ENCODE peak calls at places on chromosomes 7 and 10, in four cellular contexts. J, A, H and D are unnamed samples.

GRCh38 chr10:23171232-23171876 is 20.8 kb upstream of the PTF1A start:
- DNase-seq in J (no peak), A (peak; percentile 36), H (no peak), D (no peak)

GRCh38 chr7:5215313-5215712 is 25.3 kb downstream of the WIPI2 start:
- DNase-seq in J (no peak), A (no peak), H (no peak), D (no peak)

GRCh38 chr7:147916573-147916972 is 674.0 kb upstream of the C7orf33 start:
- DNase-seq in J (no peak), A (no peak), H (no peak), D (no peak)

GRCh38 chr7:129501760-129502707 is at the start of gene SMKR1:
- DNase-seq in J (peak; percentile 88), A (peak; percentile 81), H (peak; percentile 82), D (peak; percentile 88)

GRCh38 chr10:80473096-80473657 is 19.1 kb downstream of the TSPAN14 start:
- DNase-seq in J (no peak), A (no peak), H (no peak), D (no peak)

GRCh38 chr7:27606270-27607209 is 56.1 kb downstream of the HIBADH start:
- DNase-seq in J (no peak), A (no peak), H (no peak), D (no peak)

GRCh38 chr7:128247640-128248194 is 6.6 kb downstream of the LEP start:
- DNase-seq in J (no peak), A (peak; percentile 68), H (no peak), D (no peak)

GRCh38 chr7:105131033-105131656 is 117.1 kb downstream of the KMT2E start:
- DNase-seq in J (no peak), A (peak; percentile 87), H (no peak), D (no peak)

GRCh38 chr10:60778978-60779668 is 845 bp downstream of the CDK1 start:
- DNase-seq in J (no peak), A (no peak), H (no peak), D (no peak)

GRCh38 chr7:116686812-116687419 is 14.9 kb downstream of the MET start:
- DNase-seq in J (no peak), A (no peak), H (no peak), D (no peak)

GRCh38 chr10:97731346-97732051 is 5.4 kb upstream of the ZFYVE27 start:
- DNase-seq in J (peak; percentile 79), A (peak; percentile 73), H (peak; percentile 71), D (peak; percentile 74)

GRCh38 chr7:17130281-17131059 is 168.0 kb upstream of the AHR start:
- DNase-seq in J (no peak), A (no peak), H (no peak), D (no peak)

GRCh38 chr7:1666251-1666778 is 3.8 kb upstream of the ELFN1 start:
- DNase-seq in J (no peak), A (no peak), H (peak; percentile 53), D (no peak)

GRCh38 chr7:16204953-16205352 is 216.4 kb downstream of the CRPPA start:
- DNase-seq in J (no peak), A (no peak), H (no peak), D (no peak)

GRCh38 chr10:43254199-43254730 is 12.6 kb downstream of the RASGEF1A start:
- DNase-seq in J (no peak), A (no peak), H (no peak), D (peak; percentile 23)

GRCh38 chr10:6321880-6322279 is 119.1 kb downstream of the PFKFB3 start:
- DNase-seq in J (no peak), A (no peak), H (no peak), D (no peak)

GRCh38 chr7:48052748-48053147 is 17.4 kb downstream of the C7orf57 start:
- DNase-seq in J (no peak), A (no peak), H (no peak), D (no peak)

GRCh38 chr10:74936577-74937445 is 110.4 kb downstream of the KAT6B start:
- DNase-seq in J (no peak), A (no peak), H (no peak), D (no peak)

GRCh38 chr10:96299383-96299782 is 4.9 kb upstream of the DNTT start:
- DNase-seq in J (no peak), A (no peak), H (no peak), D (peak; percentile 28)

GRCh38 chr10:47167591-47167990 is 132.4 kb upstream of the GDF10 start:
- DNase-seq in J (no peak), A (no peak), H (no peak), D (no peak)
- H3K4me1 ChIP-seq in J (peaks cover 11% of the 10 kb centered on the region), A (no peaks in the 10 kb centered on the region), H (peaks cover 25% of the 10 kb centered on the region), D (peaks cover 30% of the 10 kb centered on the region)

GRCh38 chr10:62803993-62804383 is 532 bp upstream of the ADO start:
- DNase-seq in J (no peak), A (no peak), H (no peak), D (no peak)
- TF ChIP-seq CTCF in J (no peak), A (no peak), H (no peak), D (no peak)

GRCh38 chr10:10703390-10703789 is 314.3 kb upstream of the CELF2 start:
- DNase-seq in J (no peak), A (no peak), H (no peak), D (no peak)

GRCh38 chr10:10699427-10699826 is 318.2 kb upstream of the CELF2 start:
- DNase-seq in J (no peak), A (no peak), H (no peak), D (no peak)
- TF ChIP-seq EP300 in J (no peak), A (no peak), H (no peak), D (no peak)

DNA sequence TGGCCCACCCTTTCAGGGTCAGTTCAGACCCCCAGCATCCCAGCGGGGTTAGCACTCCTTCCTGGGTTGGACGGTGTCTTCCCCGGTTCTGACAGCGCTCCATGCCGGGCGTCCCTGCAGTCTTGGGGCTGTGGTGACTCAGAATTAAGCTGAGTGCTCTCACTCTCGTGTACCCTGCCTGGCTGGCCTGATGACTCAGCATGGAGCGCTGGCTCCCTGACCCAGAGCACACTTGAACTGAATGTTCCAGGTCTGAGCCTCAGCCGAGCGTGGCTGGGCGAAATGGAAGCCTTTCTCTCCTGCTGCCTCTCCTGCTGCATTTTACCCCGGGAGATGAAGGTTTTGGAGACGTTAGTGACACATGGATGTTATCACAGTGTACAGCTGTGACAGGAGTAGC is 7.1 kb downstream of the BAG3 start:
- DNase-seq in J (peak; percentile 70), A (peak; percentile 86), H (peak; percentile 87), D (peak; percentile 85)
- H3K4me1 ChIP-seq in J (peaks cover 82% of the 10 kb centered on the region), A (peaks cover 38% of the 10 kb centered on the region), H (peaks cover 78% of the 10 kb centered on the region), D (peaks cover 73% of the 10 kb centered on the region)

GRCh38 chr10:86163522-86164215 is 202.9 kb downstream of the GRID1 start:
- DNase-seq in J (peak; percentile 20), A (no peak), H (peak; percentile 30), D (no peak)
- TF ChIP-seq CTCF in J (no peak), A (no peak), H (no peak), D (no peak)

DNA sequence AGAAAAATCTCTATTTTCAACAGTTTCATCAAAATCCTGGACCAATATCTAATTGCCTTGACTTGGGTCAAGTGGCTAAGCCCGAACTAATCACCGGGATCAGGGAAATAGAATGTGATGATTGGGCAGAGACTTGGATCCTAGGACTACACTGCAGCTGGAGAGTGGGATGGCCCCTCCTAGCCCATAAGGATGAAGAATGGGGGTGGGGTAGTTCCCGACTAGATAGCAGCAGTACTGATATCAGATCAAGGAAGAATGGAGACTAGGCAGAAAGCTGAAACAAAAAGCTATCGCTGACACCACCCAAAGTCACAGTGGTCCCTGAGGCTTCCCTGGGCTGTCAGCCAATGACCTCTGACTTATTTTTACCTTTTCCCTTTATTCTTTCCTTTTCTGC is 160.4 kb upstream of the PHYHIPL start:
- DNase-seq in J (no peak), A (no peak), H (no peak), D (no peak)
- TF ChIP-seq EP300 in J (no peak), A (no peak), H (no peak), D (no peak)

DNA sequence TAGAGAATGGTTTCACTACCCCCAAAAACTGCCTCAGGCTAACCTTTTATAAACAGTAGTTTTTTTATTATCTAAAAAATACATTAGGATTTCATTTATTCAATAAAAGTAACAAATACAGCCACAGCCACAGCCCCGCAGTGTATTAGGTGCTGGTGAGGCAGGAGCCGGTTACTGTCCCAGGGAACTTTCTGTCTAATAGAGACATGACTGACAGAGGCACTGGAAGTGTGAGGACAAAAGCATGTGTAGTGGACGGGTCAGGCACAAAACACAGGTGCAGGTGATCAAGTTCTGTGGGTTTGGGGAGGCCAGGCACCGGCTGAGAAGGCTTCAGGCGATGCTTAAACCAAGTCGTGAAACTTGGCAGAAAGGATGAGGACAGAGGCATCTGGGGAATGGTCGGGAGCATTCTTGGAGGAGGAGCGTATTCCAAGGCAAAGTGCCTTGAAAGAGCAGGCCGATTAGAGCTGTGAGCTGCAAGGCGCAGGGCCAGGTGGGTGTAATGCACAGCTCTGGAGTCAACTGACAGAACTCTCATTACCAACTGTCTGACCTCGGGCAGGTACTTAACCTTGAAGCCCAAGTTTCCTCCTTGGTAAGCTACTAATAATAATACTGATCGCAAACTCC is 138.2 kb downstream of the USP6NL start:
- DNase-seq in J (no peak), A (no peak), H (no peak), D (no peak)
- H3K4me1 ChIP-seq in J (no peaks in the 10 kb centered on the region), A (no peaks in the 10 kb centered on the region), H (no peaks in the 10 kb centered on the region), D (no peaks in the 10 kb centered on the region)

DNA sequence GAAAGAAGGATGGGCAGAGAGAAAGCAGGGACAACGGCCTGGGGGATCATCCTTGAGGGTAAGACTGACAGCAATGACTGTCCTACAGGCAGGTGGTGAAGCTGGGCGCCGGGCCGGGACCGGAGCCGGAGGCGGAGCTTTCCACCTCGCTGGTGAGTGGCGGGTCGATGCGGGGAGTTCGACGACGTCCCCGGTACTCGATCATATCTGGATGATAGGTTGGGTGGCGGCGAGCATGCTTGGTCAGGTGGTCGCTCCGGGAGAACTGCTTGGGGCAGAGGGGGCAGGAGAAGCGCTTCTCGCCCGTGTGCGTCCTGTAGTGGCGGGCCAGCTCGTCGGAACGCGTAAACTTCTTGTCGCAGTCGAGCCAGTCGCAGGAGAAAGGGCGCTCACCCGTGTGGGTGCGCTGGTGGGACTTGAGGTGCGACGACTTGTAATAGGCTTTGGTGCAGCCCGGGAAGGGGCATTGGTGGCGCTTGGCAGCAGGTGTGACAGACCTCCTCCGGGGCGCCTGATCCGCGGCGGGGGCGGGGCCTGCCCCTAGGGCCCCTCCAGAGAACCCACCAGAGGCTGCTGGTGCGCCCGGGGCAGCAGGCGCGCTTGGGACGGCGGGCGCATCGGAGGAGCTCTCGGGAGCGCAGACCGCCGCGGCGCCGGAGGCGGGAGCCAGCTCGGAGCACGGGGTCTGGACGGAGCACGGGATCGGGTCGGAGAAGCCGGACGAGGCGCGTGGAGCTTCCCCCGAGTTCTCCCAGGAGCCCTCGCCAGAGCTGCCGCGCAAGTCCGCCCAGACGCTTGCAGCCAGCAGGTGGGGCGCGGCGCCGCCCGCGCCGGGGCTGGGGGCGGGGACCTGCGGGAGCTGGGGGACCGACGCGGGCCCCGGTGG is 784 bp downstream of the KLF14 start:
- DNase-seq in J (peak; percentile 41), A (peak; percentile 70), H (peak; percentile 63), D (peak; percentile 33)
- TF ChIP-seq CTCF in J (no peak), A (no peak), H (peak; percentile 10), D (peak; percentile 9)

DNA sequence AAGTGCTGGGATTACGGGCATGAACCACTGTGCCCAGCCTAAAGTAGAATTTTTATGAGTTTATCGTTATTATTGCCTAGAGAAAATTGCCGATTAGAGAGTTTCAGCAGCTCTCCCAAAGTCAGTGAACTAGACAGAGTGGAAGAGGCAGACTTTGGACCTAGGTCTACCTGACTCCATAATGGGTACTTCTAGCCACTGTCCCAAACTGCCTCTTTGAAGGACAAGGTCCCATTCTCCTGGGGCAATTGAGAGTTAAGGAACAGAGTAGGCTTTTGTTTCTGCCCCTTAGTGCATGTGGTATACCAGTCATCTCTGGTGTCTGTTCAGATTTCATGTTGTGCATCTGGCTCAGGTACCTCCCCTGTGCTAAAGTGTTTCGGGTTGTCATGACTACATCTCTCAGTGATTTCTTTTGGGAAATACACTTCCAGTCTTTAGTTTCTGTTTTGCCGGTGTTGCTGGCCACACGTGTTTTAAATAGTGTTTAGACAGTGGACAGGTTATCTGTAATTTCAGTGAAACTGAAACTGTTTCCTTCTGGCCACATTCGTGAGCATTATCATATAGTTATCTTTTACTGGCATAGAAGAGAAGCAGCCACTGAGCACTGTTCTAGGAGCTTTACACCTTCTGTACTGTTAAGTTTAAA is 4.7 kb downstream of the TMEM236 start:
- DNase-seq in J (peak; percentile 33), A (no peak), H (no peak), D (peak; percentile 31)
- TF ChIP-seq EP300 in J (peak; percentile 1), A (no peak), H (no peak), D (no peak)